ENCODE peak calls at places on chromosomes 13 and 19, in nine cellular contexts. G is HT1080, B is SW 1271, A is activated gamma-delta T cell treated with Interleukin-2 at 50 U/mL for 16 hours, F is lower lobe of right lung, Q is A549, C is RCC 7860, Y is upper lobe of right lung, V is adrenal gland. R is an unnamed sample.
A peak's percentile ranks its signal among the peaks of the same experiment; 100 is the strongest.

GRCh38 chr13:93603043-93603442 is 376.4 kb downstream of the GPC6 start:
- DNase-seq in Q (peak; percentile 49), B (no peak), A (no peak), G (peak; percentile 94), C (peak; percentile 80), Y (no peak), F (no peak), V (no peak), R (no peak)

GRCh38 chr13:37918116-37919100 is 48.8 kb upstream of the TRPC4 start:
- DNase-seq in A (no peak), C (no peak), B (no peak), Q (no peak), F (no peak), V (no peak), Y (no peak), G (no peak), R (no peak)

GRCh38 chr13:42363941-42364612 is 92.1 kb downstream of the AKAP11 start:
- DNase-seq in Q (peak; percentile 10), V (no peak), Y (no peak), C (peak; percentile 9), A (no peak), B (no peak), G (peak; percentile 89), F (no peak), R (no peak)

GRCh38 chr19:2477141-2477710 is 1.3 kb downstream of the GADD45B start:
- DNase-seq in G (no peak), V (peak; percentile 53), Y (peak; percentile 79), A (no peak), F (peak; percentile 63), Q (no peak), B (no peak), C (no peak), R (no peak)

GRCh38 chr19:50553134-50553703 is 15.0 kb downstream of the LRRC4B start:
- DNase-seq in A (no peak), G (no peak), Y (no peak), F (no peak), B (no peak), Q (no peak), C (no peak), V (no peak), R (no peak)

GRCh38 chr19:42270346-42271044 is 1.4 kb downstream of the CIC start:
- DNase-seq in V (peak; percentile 76), C (peak; percentile 61), G (peak; percentile 89), F (peak; percentile 81), Y (peak; percentile 80), Q (peak; percentile 83), B (no peak), A (peak; percentile 49), R (no peak)

GRCh38 chr19:8143041-8143440 is 6.4 kb downstream of the FBN3 start:
- DNase-seq in B (no peak), V (no peak), F (no peak), G (no peak), A (no peak), Q (no peak), C (no peak), Y (no peak), R (no peak)

GRCh38 chr19:49761625-49762311 is 1.3 kb downstream of the TSKS start:
- DNase-seq in G (no peak), A (no peak), B (no peak), C (no peak), F (no peak), Q (peak; percentile 45), Y (no peak), V (no peak), R (no peak)

GRCh38 chr13:59112375-59112774 is 1051.4 kb downstream of the DIAPH3 start:
- DNase-seq in G (peak; percentile 97), V (peak; percentile 17), Y (no peak), F (no peak), Q (peak; percentile 1), C (peak; percentile 83), B (no peak), A (no peak), R (no peak)